ENCODE peak calls at places on chromosomes 4 and X, in six cellular contexts. T is EH, S is kidney glomerular epithelial cell, V is omental fat pad, M is tibial artery, N is hippocampal formation. P is an unnamed sample.

GRCh38 chr4:148847544-148847943 is 405.3 kb upstream of the NR3C2 start:
- DNase-seq in T (no peak), S (no peak), V (no peak), M (no peak), N (no peak), P (no peak)

GRCh38 chrX:44043496-44043895 is 70.3 kb upstream of the NDP start:
- DNase-seq in T (no peak), S (peak), V (no peak), M (no peak), N (no peak), P (no peak)

GRCh38 chr4:40908297-40908696 is 158.5 kb downstream of the NSUN7 start:
- DNase-seq in T (no peak), S (no peak), V (no peak), M (no peak), N (no peak), P (no peak)

GRCh38 chrX:28586291-28586690 is 955 bp upstream of the IL1RAPL1 start:
- DNase-seq in T (peak), S (no peak), V (no peak), M (no peak), N (no peak), P (no peak)

GRCh38 chr4:8258813-8259212 is 10.7 kb upstream of the HTRA3 start:
- DNase-seq in T (no peak), S (no peak), V (no peak), M (no peak), N (no peak), P (no peak)

GRCh38 chr4:62014982-62015739 is 815.0 kb downstream of the ADGRL3 start:
- DNase-seq in T (no peak), S (no peak), V (no peak), M (no peak), N (no peak), P (no peak)

GRCh38 chrX:153764786-153765137 is 713 bp downstream of the PLXNB3 start:
- DNase-seq in T (no peak), S (no peak), V (no peak), M (no peak), N (no peak), P (no peak)

GRCh38 chr4:56345461-56345860 is 41.8 kb downstream of the AASDH start:
- DNase-seq in T (no peak), S (no peak), V (no peak), M (no peak), N (no peak), P (no peak)

GRCh38 chrX:33949300-33949699 is 182.8 kb downstream of the FAM47A start:
- DNase-seq in T (no peak), S (no peak), V (no peak), M (no peak), N (no peak), P (no peak)

GRCh38 chr4:19455196-19455595 is 796.5 kb upstream of the SLIT2 start:
- DNase-seq in T (no peak), S (no peak), V (no peak), M (no peak), N (no peak), P (no peak)

GRCh38 chr4:144647095-144647959 is 1.4 kb downstream of the HHIP start:
- DNase-seq in T (peak), S (no peak), V (no peak), M (no peak), N (peak), P (no peak)

GRCh38 chr4:36088542-36088941 is 155.8 kb downstream of the ARAP2 start:
- DNase-seq in T (no peak), S (peak), V (no peak), M (no peak), N (no peak), P (no peak)

GRCh38 chr4:173403051-173403450 is 4.1 kb upstream of the SCRG1 start:
- DNase-seq in T (peak), S (no peak), V (no peak), M (no peak), N (no peak), P (no peak)

GRCh38 chr4:109298279-109299010 is 4.0 kb downstream of the COL25A1 start:
- DNase-seq in T (no peak), S (peak), V (no peak), M (no peak), N (no peak), P (no peak)

GRCh38 chrX:134246282-134246681 is 9.3 kb downstream of the CCDC160 start:
- DNase-seq in T (no peak), S (no peak), V (no peak), M (no peak), N (no peak), P (no peak)

GRCh38 chr4:138475116-138475515 is 233.0 kb upstream of the SLC7A11 start:
- DNase-seq in T (no peak), S (no peak), V (no peak), M (no peak), N (no peak), P (no peak)

GRCh38 chr4:8284391-8284790 is 14.8 kb downstream of the HTRA3 start:
- DNase-seq in T (no peak), S (no peak), V (no peak), M (no peak), N (no peak), P (no peak)

GRCh38 chr4:113869743-113870375 is 108.3 kb upstream of the CAMK2D start:
- DNase-seq in T (peak), S (peak), V (no peak), M (no peak), N (no peak), P (peak)

GRCh38 chr4:624705-625590 is at the start of gene PDE6B:
- DNase-seq in T (no peak), S (peak), V (no peak), M (no peak), N (no peak), P (no peak)

GRCh38 chr4:79666875-79667274 is 258.8 kb upstream of the GK2 start:
- DNase-seq in T (no peak), S (no peak), V (no peak), M (no peak), N (no peak), P (no peak)

GRCh38 chr4:188611143-188611542 is 471.9 kb downstream of the TRIML1 start:
- DNase-seq in T (no peak), S (no peak), V (no peak), M (no peak), N (no peak), P (no peak)

GRCh38 chr4:87848622-87849351 is 16.0 kb downstream of the MEPE start:
- DNase-seq in T (peak), S (peak), V (no peak), M (peak), N (peak), P (no peak)

GRCh38 chrX:63585936-63586335 is 199.1 kb downstream of the ARHGEF9 start:
- DNase-seq in T (no peak), S (no peak), V (no peak), M (no peak), N (no peak), P (no peak)

GRCh38 chr4:133186845-133187244 is 37.8 kb downstream of the PCDH10 start:
- DNase-seq in T (no peak), S (no peak), V (no peak), M (no peak), N (no peak), P (no peak)

GRCh38 chr4:149279790-149280189 is 535.9 kb downstream of the IQCM start:
- DNase-seq in T (no peak), S (no peak), V (no peak), M (no peak), N (no peak), P (no peak)

GRCh38 chr4:60759518-60760245 is 440.4 kb upstream of the ADGRL3 start:
- DNase-seq in T (no peak), S (no peak), V (no peak), M (no peak), N (no peak), P (no peak)

GRCh38 chr4:5928241-5928640 is 35.4 kb upstream of the CRMP1 start:
- DNase-seq in T (no peak), S (no peak), V (no peak), M (no peak), N (no peak), P (no peak)

GRCh38 chrX:51257490-51257889 is 75.1 kb upstream of the NUDT10 start:
- DNase-seq in T (no peak), S (no peak), V (no peak), M (no peak), N (no peak), P (no peak)

GRCh38 chrX:54641530-54641929 is 111.5 kb downstream of the GNL3L start:
- DNase-seq in T (no peak), S (no peak), V (no peak), M (no peak), N (no peak), P (no peak)